ENCODE peak calls at places on chromosomes 3 and 15, in eight cellular contexts. One of them, this sample, is unnamed. For H3K4me1 and H3K27me3, the result is how much of the 10 kb centered on the place peaks cover.

GRCh38 chr3:40042752-40043443 is 233.5 kb downstream of the MYRIP start:
- DNase-seq in fibroblast of lung: no peak
- DNase-seq in SJSA1: no peak
- DNase-seq in testis: no peak
- DNase-seq in left ventricle myocardium inferior: no peak
- DNase-seq in transverse colon: no peak
- DNase-seq in colonic mucosa: no peak
- DNase-seq in effector memory CD4-positive, alpha-beta T cell: no peak
- DNase-seq in this sample: no peak

GRCh38 chr3:69719292-69719691 is 20.0 kb upstream of the MITF start:
- DNase-seq in colonic mucosa: no peak
- DNase-seq in left ventricle myocardium inferior: no peak
- DNase-seq in fibroblast of lung: no peak
- DNase-seq in effector memory CD4-positive, alpha-beta T cell: no peak
- DNase-seq in SJSA1: no peak
- DNase-seq in transverse colon: no peak
- DNase-seq in testis: no peak
- DNase-seq in this sample: no peak

GRCh38 chr15:39588531-39589192 is 7.8 kb downstream of the THBS1 start:
- DNase-seq in SJSA1: no peak
- DNase-seq in fibroblast of lung: peak
- DNase-seq in transverse colon: no peak
- DNase-seq in effector memory CD4-positive, alpha-beta T cell: no peak
- DNase-seq in testis: no peak
- DNase-seq in left ventricle myocardium inferior: no peak
- DNase-seq in colonic mucosa: no peak
- DNase-seq in this sample: no peak

GRCh38 chr15:100042558-100042957 is 299.2 kb downstream of the ADAMTS17 start:
- DNase-seq in transverse colon: no peak
- DNase-seq in left ventricle myocardium inferior: no peak
- DNase-seq in SJSA1: no peak
- DNase-seq in fibroblast of lung: no peak
- DNase-seq in testis: no peak
- DNase-seq in effector memory CD4-positive, alpha-beta T cell: no peak
- DNase-seq in colonic mucosa: no peak
- DNase-seq in this sample: no peak

GRCh38 chr3:52280046-52280445 is 1.6 kb upstream of the WDR82 start:
- DNase-seq in effector memory CD4-positive, alpha-beta T cell: no peak
- DNase-seq in left ventricle myocardium inferior: no peak
- DNase-seq in testis: no peak
- DNase-seq in fibroblast of lung: peak
- DNase-seq in SJSA1: no peak
- DNase-seq in colonic mucosa: no peak
- DNase-seq in transverse colon: no peak
- DNase-seq in this sample: no peak

GRCh38 chr3:63940389-63940757 is 28.2 kb upstream of the SCAANT1 start:
- DNase-seq in fibroblast of lung: peak
- DNase-seq in transverse colon: no peak
- DNase-seq in left ventricle myocardium inferior: no peak
- DNase-seq in colonic mucosa: no peak
- DNase-seq in SJSA1: no peak
- DNase-seq in testis: no peak
- DNase-seq in effector memory CD4-positive, alpha-beta T cell: no peak
- DNase-seq in this sample: no peak

GRCh38 chr15:98582900-98583554 is 65.3 kb upstream of the IGF1R start:
- DNase-seq in testis: no peak
- DNase-seq in left ventricle myocardium inferior: no peak
- DNase-seq in SJSA1: peak
- DNase-seq in effector memory CD4-positive, alpha-beta T cell: no peak
- DNase-seq in transverse colon: no peak
- DNase-seq in colonic mucosa: no peak
- DNase-seq in fibroblast of lung: no peak
- DNase-seq in this sample: no peak

GRCh38 chr15:32956006-32956405 is 238.2 kb downstream of the GREM1 start:
- DNase-seq in testis: no peak
- DNase-seq in left ventricle myocardium inferior: no peak
- DNase-seq in colonic mucosa: no peak
- DNase-seq in fibroblast of lung: peak
- DNase-seq in transverse colon: no peak
- DNase-seq in SJSA1: no peak
- DNase-seq in effector memory CD4-positive, alpha-beta T cell: no peak
- DNase-seq in this sample: no peak

GRCh38 chr15:64092864-64093626 is 593 bp downstream of the CIAO2A start:
- DNase-seq in transverse colon: peak
- DNase-seq in effector memory CD4-positive, alpha-beta T cell: peak
- DNase-seq in left ventricle myocardium inferior: peak
- DNase-seq in fibroblast of lung: peak
- DNase-seq in SJSA1: peak
- DNase-seq in colonic mucosa: peak
- DNase-seq in testis: peak
- DNase-seq in this sample: peak

GRCh38 chr3:97974996-97975395 is 2.8 kb upstream of the RIOX2 start:
- DNase-seq in transverse colon: no peak
- DNase-seq in testis: no peak
- DNase-seq in SJSA1: no peak
- DNase-seq in effector memory CD4-positive, alpha-beta T cell: no peak
- DNase-seq in left ventricle myocardium inferior: no peak
- DNase-seq in fibroblast of lung: no peak
- DNase-seq in colonic mucosa: no peak
- DNase-seq in this sample: no peak

GRCh38 chr3:149575213-149575961 is 82.4 kb downstream of the WWTR1 start:
- DNase-seq in colonic mucosa: peak
- DNase-seq in effector memory CD4-positive, alpha-beta T cell: no peak
- DNase-seq in left ventricle myocardium inferior: peak
- DNase-seq in fibroblast of lung: peak
- DNase-seq in SJSA1: peak
- DNase-seq in testis: peak
- DNase-seq in transverse colon: no peak
- DNase-seq in this sample: peak

GRCh38 chr3:123081718-123082369 is 15.0 kb downstream of the PDIA5 start:
- DNase-seq in colonic mucosa: no peak
- DNase-seq in effector memory CD4-positive, alpha-beta T cell: no peak
- DNase-seq in left ventricle myocardium inferior: no peak
- DNase-seq in SJSA1: no peak
- DNase-seq in transverse colon: no peak
- DNase-seq in testis: peak
- DNase-seq in fibroblast of lung: no peak
- DNase-seq in this sample: no peak

GRCh38 chr3:117052356-117052755 is 342.8 kb downstream of the TUSC7 start:
- DNase-seq in transverse colon: no peak
- DNase-seq in fibroblast of lung: peak
- DNase-seq in testis: no peak
- DNase-seq in left ventricle myocardium inferior: no peak
- DNase-seq in colonic mucosa: no peak
- DNase-seq in SJSA1: no peak
- DNase-seq in effector memory CD4-positive, alpha-beta T cell: no peak
- DNase-seq in this sample: no peak

GRCh38 chr3:79253704-79254103 is 514.1 kb downstream of the ROBO1 start:
- DNase-seq in colonic mucosa: no peak
- DNase-seq in fibroblast of lung: peak
- DNase-seq in transverse colon: no peak
- DNase-seq in testis: no peak
- DNase-seq in effector memory CD4-positive, alpha-beta T cell: no peak
- DNase-seq in left ventricle myocardium inferior: no peak
- DNase-seq in SJSA1: no peak
- DNase-seq in this sample: no peak

GRCh38 chr15:85620321-85621044 is 174.2 kb downstream of the KLHL25 start:
- DNase-seq in left ventricle myocardium inferior: no peak
- DNase-seq in testis: peak
- DNase-seq in fibroblast of lung: peak
- DNase-seq in colonic mucosa: no peak
- DNase-seq in effector memory CD4-positive, alpha-beta T cell: no peak
- DNase-seq in transverse colon: no peak
- DNase-seq in SJSA1: no peak
- DNase-seq in this sample: no peak

GRCh38 chr3:184337981-184338380 is 581 bp downstream of the FAM131A start:
- DNase-seq in testis: no peak
- DNase-seq in colonic mucosa: no peak
- DNase-seq in left ventricle myocardium inferior: no peak
- DNase-seq in SJSA1: no peak
- DNase-seq in fibroblast of lung: no peak
- DNase-seq in effector memory CD4-positive, alpha-beta T cell: no peak
- DNase-seq in transverse colon: no peak
- DNase-seq in this sample: no peak

GRCh38 chr3:184338538-184338945 is 1.1 kb downstream of the FAM131A start:
- DNase-seq in left ventricle myocardium inferior: peak
- DNase-seq in SJSA1: no peak
- DNase-seq in transverse colon: peak
- DNase-seq in fibroblast of lung: peak
- DNase-seq in testis: peak
- DNase-seq in colonic mucosa: no peak
- DNase-seq in effector memory CD4-positive, alpha-beta T cell: no peak
- DNase-seq in this sample: peak

GRCh38 chr3:184335661-184336483 is 1.5 kb upstream of the FAM131A start:
- DNase-seq in testis: peak
- DNase-seq in fibroblast of lung: peak
- DNase-seq in effector memory CD4-positive, alpha-beta T cell: peak
- DNase-seq in SJSA1: peak
- DNase-seq in left ventricle myocardium inferior: peak
- DNase-seq in transverse colon: peak
- DNase-seq in colonic mucosa: peak
- DNase-seq in this sample: peak

GRCh38 chr3:184336484-184337230 is 743 bp upstream of the FAM131A start:
- DNase-seq in colonic mucosa: no peak
- DNase-seq in fibroblast of lung: peak
- DNase-seq in transverse colon: peak
- DNase-seq in left ventricle myocardium inferior: no peak
- DNase-seq in effector memory CD4-positive, alpha-beta T cell: no peak
- DNase-seq in testis: peak
- DNase-seq in SJSA1: no peak
- DNase-seq in this sample: peak

GRCh38 chr3:184337315-184337714 is at the start of gene FAM131A:
- DNase-seq in effector memory CD4-positive, alpha-beta T cell: no peak
- DNase-seq in colonic mucosa: no peak
- DNase-seq in left ventricle myocardium inferior: peak
- DNase-seq in SJSA1: no peak
- DNase-seq in transverse colon: peak
- DNase-seq in testis: peak
- DNase-seq in fibroblast of lung: peak
- DNase-seq in this sample: peak
- H3K4me1 ChIP-seq in effector memory CD4-positive, alpha-beta T cell: under half
- H3K4me1 ChIP-seq in colonic mucosa: under half
- H3K4me1 ChIP-seq in left ventricle myocardium inferior: half or more
- H3K4me1 ChIP-seq in SJSA1: half or more
- H3K4me1 ChIP-seq in transverse colon: under half
- H3K4me1 ChIP-seq in testis: under half
- H3K4me1 ChIP-seq in fibroblast of lung: under half
- H3K4me1 ChIP-seq in this sample: under half

DNA sequence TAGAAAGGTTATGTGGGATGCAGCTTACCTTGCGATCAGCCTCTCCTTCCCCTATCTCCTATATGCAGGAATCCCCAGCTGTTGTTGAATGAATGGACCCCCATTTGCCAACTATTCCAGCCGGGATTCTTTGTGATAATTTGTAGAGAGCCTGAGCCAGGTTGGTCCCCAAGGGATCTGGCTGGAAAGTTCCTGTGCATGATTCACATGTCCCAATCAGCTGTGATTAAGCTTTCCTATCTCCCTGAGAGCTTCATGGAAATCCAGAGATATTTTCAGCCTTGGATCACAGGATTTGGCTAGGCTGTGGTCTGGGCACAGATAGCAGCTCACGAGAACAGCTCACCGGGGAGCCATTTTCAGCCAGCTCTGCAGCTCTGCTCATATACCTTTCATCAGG is 76.7 kb downstream of the ARNT2 start:
- DNase-seq in left ventricle myocardium inferior: peak
- DNase-seq in effector memory CD4-positive, alpha-beta T cell: no peak
- DNase-seq in SJSA1: peak
- DNase-seq in fibroblast of lung: peak
- DNase-seq in transverse colon: peak
- DNase-seq in colonic mucosa: peak
- DNase-seq in testis: peak
- DNase-seq in this sample: peak
- H3K4me3 ChIP-seq in left ventricle myocardium inferior: no peak
- H3K4me3 ChIP-seq in effector memory CD4-positive, alpha-beta T cell: no peak
- H3K4me3 ChIP-seq in SJSA1: no peak
- H3K4me3 ChIP-seq in fibroblast of lung: peak
- H3K4me3 ChIP-seq in transverse colon: no peak
- H3K4me3 ChIP-seq in colonic mucosa: no peak
- H3K4me3 ChIP-seq in testis: no peak
- H3K4me3 ChIP-seq in this sample: no peak

GRCh38 chr15:74994685-74995084 is 678 bp upstream of the SCAMP5 start:
- DNase-seq in effector memory CD4-positive, alpha-beta T cell: no peak
- DNase-seq in testis: no peak
- DNase-seq in SJSA1: no peak
- DNase-seq in transverse colon: no peak
- DNase-seq in colonic mucosa: no peak
- DNase-seq in fibroblast of lung: no peak
- DNase-seq in left ventricle myocardium inferior: no peak
- DNase-seq in this sample: no peak

GRCh38 chr15:74994236-74994635 is 1.1 kb upstream of the SCAMP5 start:
- DNase-seq in left ventricle myocardium inferior: no peak
- DNase-seq in SJSA1: no peak
- DNase-seq in fibroblast of lung: no peak
- DNase-seq in testis: no peak
- DNase-seq in transverse colon: no peak
- DNase-seq in effector memory CD4-positive, alpha-beta T cell: no peak
- DNase-seq in colonic mucosa: no peak
- DNase-seq in this sample: no peak

GRCh38 chr15:74995182-74995778 is at the start of gene SCAMP5:
- DNase-seq in fibroblast of lung: peak
- DNase-seq in colonic mucosa: peak
- DNase-seq in transverse colon: peak
- DNase-seq in testis: peak
- DNase-seq in effector memory CD4-positive, alpha-beta T cell: peak
- DNase-seq in left ventricle myocardium inferior: peak
- DNase-seq in SJSA1: peak
- DNase-seq in this sample: peak

GRCh38 chr15:74997161-74997942 is 2.0 kb downstream of the SCAMP5 start:
- DNase-seq in transverse colon: no peak
- DNase-seq in colonic mucosa: no peak
- DNase-seq in testis: no peak
- DNase-seq in SJSA1: no peak
- DNase-seq in effector memory CD4-positive, alpha-beta T cell: no peak
- DNase-seq in fibroblast of lung: no peak
- DNase-seq in left ventricle myocardium inferior: no peak
- DNase-seq in this sample: no peak

GRCh38 chr15:74995779-74996765 is 709 bp downstream of the SCAMP5 start:
- DNase-seq in transverse colon: peak
- DNase-seq in left ventricle myocardium inferior: no peak
- DNase-seq in fibroblast of lung: no peak
- DNase-seq in testis: peak
- DNase-seq in colonic mucosa: peak
- DNase-seq in effector memory CD4-positive, alpha-beta T cell: no peak
- DNase-seq in SJSA1: no peak
- DNase-seq in this sample: no peak
- H3K27me3 ChIP-seq in transverse colon: under half
- H3K27me3 ChIP-seq in left ventricle myocardium inferior: half or more
- H3K27me3 ChIP-seq in fibroblast of lung: under half
- H3K27me3 ChIP-seq in testis: under half
- H3K27me3 ChIP-seq in colonic mucosa: under half
- H3K27me3 ChIP-seq in effector memory CD4-positive, alpha-beta T cell: under half
- H3K27me3 ChIP-seq in SJSA1: under half
- H3K27me3 ChIP-seq in this sample: under half

DNA sequence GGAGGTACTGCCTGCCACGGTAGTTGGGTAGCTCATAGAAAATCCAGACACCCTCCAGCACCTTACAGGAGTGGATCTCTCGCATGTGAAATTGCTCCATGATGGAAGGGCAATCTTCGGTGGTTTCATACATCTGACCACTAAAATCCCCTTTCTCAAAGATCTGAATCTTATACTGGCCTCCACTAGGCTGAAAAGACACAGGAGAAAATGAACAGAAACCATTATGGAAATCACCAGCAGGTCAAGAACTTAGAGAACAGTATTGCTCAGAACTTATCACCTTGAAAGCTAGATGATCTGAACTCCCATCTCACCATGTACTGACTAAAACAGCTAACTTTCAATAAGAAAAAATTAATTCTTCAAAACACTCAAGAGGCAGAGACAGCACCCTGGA is 5.4 kb downstream of the CRYGS start:
- DNase-seq in transverse colon: no peak
- DNase-seq in fibroblast of lung: no peak
- DNase-seq in left ventricle myocardium inferior: no peak
- DNase-seq in testis: no peak
- DNase-seq in colonic mucosa: no peak
- DNase-seq in effector memory CD4-positive, alpha-beta T cell: no peak
- DNase-seq in SJSA1: no peak
- DNase-seq in this sample: no peak
- H3K4me1 ChIP-seq in transverse colon: under half
- H3K4me1 ChIP-seq in fibroblast of lung: under half
- H3K4me1 ChIP-seq in left ventricle myocardium inferior: under half
- H3K4me1 ChIP-seq in testis: under half
- H3K4me1 ChIP-seq in colonic mucosa: under half
- H3K4me1 ChIP-seq in effector memory CD4-positive, alpha-beta T cell: under half
- H3K4me1 ChIP-seq in SJSA1: under half
- H3K4me1 ChIP-seq in this sample: under half